ENCODE peak calls at places on chromosomes 5 and 9, in ten cellular contexts. One of them, this sample, is unnamed.

GRCh38 chr9:130062750-130063149 is 9.0 kb downstream of the GPR107 start:
- DNase-seq in NCI-H1105: no peak
- DNase-seq in NCI-H2029: no peak
- DNase-seq in AG09319: no peak
- DNase-seq in fibroblast of lung: no peak
- DNase-seq in EH: no peak
- DNase-seq in fibroblast of the conjunctiva: no peak
- DNase-seq in KG1: no peak
- DNase-seq in CD8-positive, alpha-beta T cell: no peak
- DNase-seq in activated T-helper 9 cell treated with anti-CD3 and anti-CD28 coated beads, Interleukin-2, amount 50 U/mL, for 16 hours: no peak
- DNase-seq in this sample: no peak

GRCh38 chr9:137665697-137666504 is 47.1 kb downstream of the EHMT1 start:
- DNase-seq in NCI-H1105: no peak
- DNase-seq in NCI-H2029: no peak
- DNase-seq in AG09319: no peak
- DNase-seq in fibroblast of lung: peak; percentile 27
- DNase-seq in EH: peak; percentile 36
- DNase-seq in fibroblast of the conjunctiva: no peak
- DNase-seq in KG1: no peak
- DNase-seq in CD8-positive, alpha-beta T cell: no peak
- DNase-seq in activated T-helper 9 cell treated with anti-CD3 and anti-CD28 coated beads, Interleukin-2, amount 50 U/mL, for 16 hours: no peak
- DNase-seq in this sample: no peak

GRCh38 chr5:32540446-32540845 is 44.9 kb upstream of the SUB1 start:
- DNase-seq in NCI-H1105: no peak
- DNase-seq in NCI-H2029: no peak
- DNase-seq in AG09319: no peak
- DNase-seq in fibroblast of lung: no peak
- DNase-seq in EH: no peak
- DNase-seq in fibroblast of the conjunctiva: no peak
- DNase-seq in KG1: no peak
- DNase-seq in CD8-positive, alpha-beta T cell: no peak
- DNase-seq in activated T-helper 9 cell treated with anti-CD3 and anti-CD28 coated beads, Interleukin-2, amount 50 U/mL, for 16 hours: no peak
- DNase-seq in this sample: no peak

GRCh38 chr5:160272889-160273288 is 39.5 kb downstream of the CCNJL start:
- DNase-seq in NCI-H1105: no peak
- DNase-seq in NCI-H2029: no peak
- DNase-seq in AG09319: no peak
- DNase-seq in fibroblast of lung: no peak
- DNase-seq in EH: no peak
- DNase-seq in fibroblast of the conjunctiva: no peak
- DNase-seq in KG1: no peak
- DNase-seq in CD8-positive, alpha-beta T cell: no peak
- DNase-seq in activated T-helper 9 cell treated with anti-CD3 and anti-CD28 coated beads, Interleukin-2, amount 50 U/mL, for 16 hours: no peak
- DNase-seq in this sample: no peak

GRCh38 chr5:157278319-157279037 is 12.6 kb downstream of the CYFIP2 start:
- DNase-seq in NCI-H1105: no peak
- DNase-seq in NCI-H2029: no peak
- DNase-seq in AG09319: no peak
- DNase-seq in fibroblast of lung: no peak
- DNase-seq in EH: no peak
- DNase-seq in fibroblast of the conjunctiva: no peak
- DNase-seq in KG1: no peak
- DNase-seq in CD8-positive, alpha-beta T cell: no peak
- DNase-seq in activated T-helper 9 cell treated with anti-CD3 and anti-CD28 coated beads, Interleukin-2, amount 50 U/mL, for 16 hours: no peak
- DNase-seq in this sample: no peak

GRCh38 chr5:120096413-120096812 is 367.7 kb upstream of the PRR16 start:
- DNase-seq in NCI-H1105: no peak
- DNase-seq in NCI-H2029: no peak
- DNase-seq in AG09319: no peak
- DNase-seq in fibroblast of lung: peak; percentile 63
- DNase-seq in EH: peak; percentile 71
- DNase-seq in fibroblast of the conjunctiva: no peak
- DNase-seq in KG1: no peak
- DNase-seq in CD8-positive, alpha-beta T cell: no peak
- DNase-seq in activated T-helper 9 cell treated with anti-CD3 and anti-CD28 coated beads, Interleukin-2, amount 50 U/mL, for 16 hours: no peak
- DNase-seq in this sample: no peak

GRCh38 chr5:62496152-62496551 is 82.5 kb upstream of the LRRC70 start:
- DNase-seq in NCI-H1105: no peak
- DNase-seq in NCI-H2029: no peak
- DNase-seq in AG09319: no peak
- DNase-seq in fibroblast of lung: no peak
- DNase-seq in EH: no peak
- DNase-seq in fibroblast of the conjunctiva: no peak
- DNase-seq in KG1: no peak
- DNase-seq in CD8-positive, alpha-beta T cell: no peak
- DNase-seq in activated T-helper 9 cell treated with anti-CD3 and anti-CD28 coated beads, Interleukin-2, amount 50 U/mL, for 16 hours: no peak
- DNase-seq in this sample: no peak

GRCh38 chr9:136511670-136512592 is 29.1 kb upstream of the SEC16A start:
- DNase-seq in NCI-H1105: no peak
- DNase-seq in NCI-H2029: no peak
- DNase-seq in AG09319: no peak
- DNase-seq in fibroblast of lung: no peak
- DNase-seq in EH: no peak
- DNase-seq in fibroblast of the conjunctiva: no peak
- DNase-seq in KG1: no peak
- DNase-seq in CD8-positive, alpha-beta T cell: no peak
- DNase-seq in activated T-helper 9 cell treated with anti-CD3 and anti-CD28 coated beads, Interleukin-2, amount 50 U/mL, for 16 hours: no peak
- DNase-seq in this sample: no peak

GRCh38 chr9:115133649-115134048 is 15.7 kb upstream of the TNC start:
- DNase-seq in NCI-H1105: no peak
- DNase-seq in NCI-H2029: no peak
- DNase-seq in AG09319: peak; percentile 57
- DNase-seq in fibroblast of lung: peak; percentile 96
- DNase-seq in EH: peak; percentile 92
- DNase-seq in fibroblast of the conjunctiva: no peak
- DNase-seq in KG1: no peak
- DNase-seq in CD8-positive, alpha-beta T cell: no peak
- DNase-seq in activated T-helper 9 cell treated with anti-CD3 and anti-CD28 coated beads, Interleukin-2, amount 50 U/mL, for 16 hours: no peak
- DNase-seq in this sample: no peak

GRCh38 chr9:96219615-96220257 is 82.2 kb downstream of the HSD17B3 start:
- DNase-seq in NCI-H1105: no peak
- DNase-seq in NCI-H2029: peak; percentile 15
- DNase-seq in AG09319: no peak
- DNase-seq in fibroblast of lung: peak; percentile 12
- DNase-seq in EH: peak; percentile 12
- DNase-seq in fibroblast of the conjunctiva: no peak
- DNase-seq in KG1: no peak
- DNase-seq in CD8-positive, alpha-beta T cell: peak; percentile 32
- DNase-seq in activated T-helper 9 cell treated with anti-CD3 and anti-CD28 coated beads, Interleukin-2, amount 50 U/mL, for 16 hours: peak; percentile 27
- DNase-seq in this sample: no peak

GRCh38 chr5:21685536-21685935 is 1167.6 kb downstream of the CDH12 start:
- DNase-seq in NCI-H1105: no peak
- DNase-seq in NCI-H2029: no peak
- DNase-seq in AG09319: no peak
- DNase-seq in fibroblast of lung: peak; percentile 81
- DNase-seq in EH: no peak
- DNase-seq in fibroblast of the conjunctiva: peak; percentile 5
- DNase-seq in KG1: no peak
- DNase-seq in CD8-positive, alpha-beta T cell: no peak
- DNase-seq in activated T-helper 9 cell treated with anti-CD3 and anti-CD28 coated beads, Interleukin-2, amount 50 U/mL, for 16 hours: no peak
- DNase-seq in this sample: no peak

GRCh38 chr9:5718296-5719032 is 89.6 kb downstream of the RIC1 start:
- DNase-seq in NCI-H1105: no peak
- DNase-seq in NCI-H2029: no peak
- DNase-seq in AG09319: no peak
- DNase-seq in fibroblast of lung: peak; percentile 46
- DNase-seq in EH: peak; percentile 73
- DNase-seq in fibroblast of the conjunctiva: no peak
- DNase-seq in KG1: no peak
- DNase-seq in CD8-positive, alpha-beta T cell: no peak
- DNase-seq in activated T-helper 9 cell treated with anti-CD3 and anti-CD28 coated beads, Interleukin-2, amount 50 U/mL, for 16 hours: no peak
- DNase-seq in this sample: no peak

GRCh38 chr9:92592537-92592936 is 56.7 kb upstream of the ECM2 start:
- DNase-seq in NCI-H1105: no peak
- DNase-seq in NCI-H2029: no peak
- DNase-seq in AG09319: no peak
- DNase-seq in fibroblast of lung: no peak
- DNase-seq in EH: no peak
- DNase-seq in fibroblast of the conjunctiva: no peak
- DNase-seq in KG1: no peak
- DNase-seq in CD8-positive, alpha-beta T cell: no peak
- DNase-seq in activated T-helper 9 cell treated with anti-CD3 and anti-CD28 coated beads, Interleukin-2, amount 50 U/mL, for 16 hours: no peak
- DNase-seq in this sample: no peak

GRCh38 chr5:17412760-17413671 is 85.0 kb upstream of the TAF11L2 start:
- DNase-seq in NCI-H1105: no peak
- DNase-seq in NCI-H2029: no peak
- DNase-seq in AG09319: no peak
- DNase-seq in fibroblast of lung: no peak
- DNase-seq in EH: no peak
- DNase-seq in fibroblast of the conjunctiva: no peak
- DNase-seq in KG1: no peak
- DNase-seq in CD8-positive, alpha-beta T cell: no peak
- DNase-seq in activated T-helper 9 cell treated with anti-CD3 and anti-CD28 coated beads, Interleukin-2, amount 50 U/mL, for 16 hours: no peak
- DNase-seq in this sample: no peak

GRCh38 chr5:110735545-110735944 is 3.3 kb upstream of the SLC25A46 start:
- DNase-seq in NCI-H1105: no peak
- DNase-seq in NCI-H2029: no peak
- DNase-seq in AG09319: no peak
- DNase-seq in fibroblast of lung: no peak
- DNase-seq in EH: peak; percentile 2
- DNase-seq in fibroblast of the conjunctiva: no peak
- DNase-seq in KG1: no peak
- DNase-seq in CD8-positive, alpha-beta T cell: no peak
- DNase-seq in activated T-helper 9 cell treated with anti-CD3 and anti-CD28 coated beads, Interleukin-2, amount 50 U/mL, for 16 hours: no peak
- DNase-seq in this sample: no peak

GRCh38 chr9:128553695-128554094 is 1.3 kb downstream of the SPTAN1 start:
- DNase-seq in NCI-H1105: no peak
- DNase-seq in NCI-H2029: no peak
- DNase-seq in AG09319: peak; percentile 63
- DNase-seq in fibroblast of lung: peak; percentile 75
- DNase-seq in EH: peak; percentile 78
- DNase-seq in fibroblast of the conjunctiva: peak; percentile 84
- DNase-seq in KG1: no peak
- DNase-seq in CD8-positive, alpha-beta T cell: no peak
- DNase-seq in activated T-helper 9 cell treated with anti-CD3 and anti-CD28 coated beads, Interleukin-2, amount 50 U/mL, for 16 hours: no peak
- DNase-seq in this sample: no peak

GRCh38 chr9:20262611-20263010 is 359.7 kb downstream of the MLLT3 start:
- DNase-seq in NCI-H1105: no peak
- DNase-seq in NCI-H2029: no peak
- DNase-seq in AG09319: no peak
- DNase-seq in fibroblast of lung: no peak
- DNase-seq in EH: no peak
- DNase-seq in fibroblast of the conjunctiva: no peak
- DNase-seq in KG1: no peak
- DNase-seq in CD8-positive, alpha-beta T cell: no peak
- DNase-seq in activated T-helper 9 cell treated with anti-CD3 and anti-CD28 coated beads, Interleukin-2, amount 50 U/mL, for 16 hours: no peak
- DNase-seq in this sample: no peak

GRCh38 chr9:87445646-87446045 is 52.0 kb upstream of the DAPK1 start:
- DNase-seq in NCI-H1105: no peak
- DNase-seq in NCI-H2029: peak; percentile 39
- DNase-seq in AG09319: no peak
- DNase-seq in fibroblast of lung: peak; percentile 19
- DNase-seq in EH: peak; percentile 26
- DNase-seq in fibroblast of the conjunctiva: no peak
- DNase-seq in KG1: no peak
- DNase-seq in CD8-positive, alpha-beta T cell: no peak
- DNase-seq in activated T-helper 9 cell treated with anti-CD3 and anti-CD28 coated beads, Interleukin-2, amount 50 U/mL, for 16 hours: no peak
- DNase-seq in this sample: no peak

GRCh38 chr9:133706651-133707050 is 31.5 kb downstream of the SARDH start:
- DNase-seq in NCI-H1105: no peak
- DNase-seq in NCI-H2029: no peak
- DNase-seq in AG09319: no peak
- DNase-seq in fibroblast of lung: no peak
- DNase-seq in EH: no peak
- DNase-seq in fibroblast of the conjunctiva: no peak
- DNase-seq in KG1: no peak
- DNase-seq in CD8-positive, alpha-beta T cell: no peak
- DNase-seq in activated T-helper 9 cell treated with anti-CD3 and anti-CD28 coated beads, Interleukin-2, amount 50 U/mL, for 16 hours: no peak
- DNase-seq in this sample: no peak

GRCh38 chr9:82012255-82012654 is 23.7 kb downstream of the SPATA31D1 start:
- DNase-seq in NCI-H1105: no peak
- DNase-seq in NCI-H2029: no peak
- DNase-seq in AG09319: no peak
- DNase-seq in fibroblast of lung: no peak
- DNase-seq in EH: no peak
- DNase-seq in fibroblast of the conjunctiva: no peak
- DNase-seq in KG1: no peak
- DNase-seq in CD8-positive, alpha-beta T cell: no peak
- DNase-seq in activated T-helper 9 cell treated with anti-CD3 and anti-CD28 coated beads, Interleukin-2, amount 50 U/mL, for 16 hours: no peak
- DNase-seq in this sample: no peak

GRCh38 chr5:81195334-81195929 is 37.7 kb upstream of the CKMT2 start:
- DNase-seq in NCI-H1105: no peak
- DNase-seq in NCI-H2029: no peak
- DNase-seq in AG09319: no peak
- DNase-seq in fibroblast of lung: no peak
- DNase-seq in EH: peak; percentile 20
- DNase-seq in fibroblast of the conjunctiva: no peak
- DNase-seq in KG1: no peak
- DNase-seq in CD8-positive, alpha-beta T cell: no peak
- DNase-seq in activated T-helper 9 cell treated with anti-CD3 and anti-CD28 coated beads, Interleukin-2, amount 50 U/mL, for 16 hours: no peak
- DNase-seq in this sample: no peak

GRCh38 chr5:59506285-59506877 is 387.1 kb downstream of the PDE4D start:
- DNase-seq in NCI-H1105: peak; percentile 12
- DNase-seq in NCI-H2029: peak; percentile 31
- DNase-seq in AG09319: peak; percentile 3
- DNase-seq in fibroblast of lung: peak; percentile 36
- DNase-seq in EH: peak; percentile 32
- DNase-seq in fibroblast of the conjunctiva: no peak
- DNase-seq in KG1: peak; percentile 24
- DNase-seq in CD8-positive, alpha-beta T cell: no peak
- DNase-seq in activated T-helper 9 cell treated with anti-CD3 and anti-CD28 coated beads, Interleukin-2, amount 50 U/mL, for 16 hours: no peak
- DNase-seq in this sample: peak; percentile 28

GRCh38 chr5:19978466-19978865 is 9.5 kb downstream of the CDH18 start:
- DNase-seq in NCI-H1105: no peak
- DNase-seq in NCI-H2029: peak; percentile 17
- DNase-seq in AG09319: no peak
- DNase-seq in fibroblast of lung: no peak
- DNase-seq in EH: no peak
- DNase-seq in fibroblast of the conjunctiva: no peak
- DNase-seq in KG1: no peak
- DNase-seq in CD8-positive, alpha-beta T cell: no peak
- DNase-seq in activated T-helper 9 cell treated with anti-CD3 and anti-CD28 coated beads, Interleukin-2, amount 50 U/mL, for 16 hours: no peak
- DNase-seq in this sample: no peak

This sample was measured in LNCaP clone FGC.